ENCODE peak calls at places on chromosome 11, in four cellular contexts. J is A549, O is K562, Q is H1. M is an unnamed sample.

GRCh38 chr11:124115782-124116616 is 749 bp downstream of the VWA5A start:
- DNase-seq in J (no peak), O (no peak), Q (peak; percentile 53), M (no peak)

GRCh38 chr11:39541945-39542351 is 1917.5 kb downstream of the LRRC4C start:
- DNase-seq in J (no peak), O (no peak), Q (peak; percentile 51), M (no peak)

GRCh38 chr11:77353131-77353530 is 51.6 kb upstream of the GDPD4 start:
- DNase-seq in J (no peak), O (no peak), Q (no peak), M (no peak)

GRCh38 chr11:44878696-44879095 is 72.0 kb downstream of the TP53I11 start:
- DNase-seq in J (no peak), O (no peak), Q (no peak), M (no peak)

GRCh38 chr11:91921974-91922373 is 302.6 kb upstream of the FAT3 start:
- DNase-seq in J (no peak), O (no peak), Q (no peak), M (no peak)

GRCh38 chr11:117887431-117888139 is 11.1 kb upstream of the FXYD6 start:
- DNase-seq in J (no peak), O (no peak), Q (peak; percentile 45), M (no peak)

GRCh38 chr11:100094121-100094865 is 592.8 kb upstream of the ARHGAP42 start:
- DNase-seq in J (no peak), O (no peak), Q (no peak), M (no peak)

GRCh38 chr11:125138966-125139365 is 25.6 kb upstream of the PKNOX2 start:
- DNase-seq in J (no peak), O (no peak), Q (no peak), M (no peak)

GRCh38 chr11:107778839-107779517 is 67.1 kb upstream of the SLN start:
- DNase-seq in J (no peak), O (no peak), Q (no peak), M (no peak)

GRCh38 chr11:11036185-11037161 is 178.6 kb upstream of the ZBED5 start:
- DNase-seq in J (peak; percentile 31), O (peak; percentile 69), Q (no peak), M (peak; percentile 64)

GRCh38 chr11:44305149-44305642 is 4.7 kb downstream of the ALX4 start:
- DNase-seq in J (no peak), O (no peak), Q (no peak), M (no peak)

GRCh38 chr11:35415488-35415887 is 3.9 kb downstream of the SLC1A2 start:
- DNase-seq in J (no peak), O (no peak), Q (no peak), M (no peak)

GRCh38 chr11:35420371-35420770 is 1.0 kb upstream of the SLC1A2 start:
- DNase-seq in J (no peak), O (no peak), Q (peak; percentile 52), M (no peak)

GRCh38 chr11:35419713-35420333 is 465 bp upstream of the SLC1A2 start:
- DNase-seq in J (no peak), O (no peak), Q (no peak), M (no peak)

GRCh38 chr11:35418847-35419712 is at the start of gene SLC1A2:
- DNase-seq in J (peak; percentile 19), O (no peak), Q (peak; percentile 71), M (no peak)

DNA sequence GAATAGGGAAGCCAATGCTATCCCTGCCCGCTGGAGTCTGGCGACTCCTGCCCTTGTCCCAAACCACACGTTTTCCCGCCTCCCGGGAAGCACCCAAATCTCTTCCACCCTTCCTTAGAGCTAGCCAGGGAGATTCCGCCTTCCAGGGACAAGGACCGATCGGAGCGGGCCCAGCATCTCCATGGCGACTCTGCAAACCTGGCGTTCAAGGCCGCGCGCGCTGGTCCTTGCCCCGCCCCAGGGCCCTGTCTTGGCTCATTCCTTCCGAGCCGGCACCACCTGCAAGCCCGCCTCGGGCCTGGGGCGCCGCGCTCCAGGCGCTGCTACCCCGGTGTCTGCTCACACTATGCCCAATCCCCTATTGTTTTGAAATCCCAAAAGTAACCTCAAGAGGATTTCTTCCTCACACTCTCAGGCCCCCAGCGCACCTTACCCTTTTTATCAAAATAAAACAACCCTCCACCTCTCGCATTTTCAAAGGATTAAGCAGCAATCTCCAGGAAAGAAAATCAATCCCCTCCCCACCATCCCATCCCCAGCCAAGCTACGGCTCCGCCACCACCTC is 994 bp downstream of the SLC1A2 start:
- DNase-seq in J (no peak), O (no peak), Q (peak; percentile 72), M (no peak)
- TF ChIP-seq PHF8 in J (no peak), O (no peak), Q (no peak), M (no peak)

DNA sequence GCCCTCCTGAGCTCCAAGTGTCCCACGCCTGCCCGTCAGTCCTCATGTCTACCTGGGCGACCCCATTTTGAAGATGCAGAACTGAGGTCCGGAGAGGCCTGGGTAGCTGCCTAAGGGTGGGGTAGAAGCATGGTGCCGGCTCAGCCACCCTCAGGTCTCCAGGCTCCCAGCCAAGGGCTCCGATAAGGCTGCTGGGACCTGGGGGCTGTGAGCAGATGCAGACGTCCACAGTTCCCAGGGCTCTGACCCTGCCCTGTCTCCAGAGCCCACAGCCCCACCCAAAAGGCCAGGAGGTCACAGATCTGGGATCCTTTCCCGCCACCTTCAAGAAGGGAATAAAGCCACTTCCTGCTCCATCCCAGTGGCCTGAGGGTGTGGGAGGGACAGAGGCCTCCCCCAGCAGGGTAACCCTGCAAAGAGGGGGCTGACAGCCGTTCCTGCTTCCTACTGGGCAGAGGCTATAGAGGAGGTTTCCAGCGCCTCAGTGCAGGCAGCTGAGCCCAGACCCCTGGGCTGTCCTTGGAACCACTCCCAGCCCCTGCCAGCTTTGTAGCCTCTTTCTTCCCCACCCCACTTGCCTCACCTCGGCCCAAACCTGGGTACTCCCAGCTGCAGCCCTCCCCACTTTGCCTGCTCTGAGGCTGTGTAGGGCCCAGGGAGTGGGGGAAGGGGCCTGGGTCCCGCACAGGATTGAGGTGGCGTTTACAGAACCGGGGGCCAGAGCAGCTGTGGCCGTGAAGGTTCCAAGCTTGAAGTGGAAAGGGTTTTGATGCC is 85.5 kb downstream of the CDKN1C start:
- DNase-seq in J (no peak), O (peak; percentile 77), Q (peak; percentile 40), M (no peak)
- TF ChIP-seq PHF8 in J (no peak), O (no peak), Q (no peak), M (no peak)

GRCh38 chr11:121249039-121249663 is 43.4 kb upstream of the SC5D start:
- DNase-seq in J (peak; percentile 31), O (peak; percentile 21), Q (no peak), M (peak; percentile 23)

GRCh38 chr11:121246769-121247035 is 45.9 kb upstream of the SC5D start:
- DNase-seq in J (no peak), O (no peak), Q (no peak), M (no peak)

GRCh38 chr11:121250843-121251242 is 41.7 kb upstream of the SC5D start:
- DNase-seq in J (no peak), O (no peak), Q (no peak), M (no peak)

GRCh38 chr11:121246021-121246768 is 46.4 kb upstream of the SC5D start:
- DNase-seq in J (no peak), O (peak; percentile 55), Q (no peak), M (no peak)

GRCh38 chr11:121248496-121248895 is 44.1 kb upstream of the SC5D start:
- DNase-seq in J (no peak), O (no peak), Q (no peak), M (no peak)
- TF ChIP-seq PHF8 in J (no peak), O (no peak), Q (no peak), M (no peak)

GRCh38 chr11:130160460-130161090 is 993 bp downstream of the ST14 start:
- DNase-seq in J (no peak), O (no peak), Q (peak; percentile 62), M (no peak)

GRCh38 chr11:130157840-130158239 is 1.7 kb upstream of the ST14 start:
- DNase-seq in J (no peak), O (no peak), Q (no peak), M (no peak)

GRCh38 chr11:130161441-130161840 is 1.9 kb downstream of the ST14 start:
- DNase-seq in J (no peak), O (no peak), Q (no peak), M (no peak)

GRCh38 chr11:130159139-130159538 is 443 bp upstream of the ST14 start:
- DNase-seq in J (no peak), O (no peak), Q (peak; percentile 58), M (no peak)

GRCh38 chr11:130159657-130160459 is at the start of gene ST14:
- DNase-seq in J (no peak), O (no peak), Q (peak; percentile 72), M (no peak)
- TF ChIP-seq PHF8 in J (no peak), O (no peak), Q (peak; percentile 29), M (no peak)

DNA sequence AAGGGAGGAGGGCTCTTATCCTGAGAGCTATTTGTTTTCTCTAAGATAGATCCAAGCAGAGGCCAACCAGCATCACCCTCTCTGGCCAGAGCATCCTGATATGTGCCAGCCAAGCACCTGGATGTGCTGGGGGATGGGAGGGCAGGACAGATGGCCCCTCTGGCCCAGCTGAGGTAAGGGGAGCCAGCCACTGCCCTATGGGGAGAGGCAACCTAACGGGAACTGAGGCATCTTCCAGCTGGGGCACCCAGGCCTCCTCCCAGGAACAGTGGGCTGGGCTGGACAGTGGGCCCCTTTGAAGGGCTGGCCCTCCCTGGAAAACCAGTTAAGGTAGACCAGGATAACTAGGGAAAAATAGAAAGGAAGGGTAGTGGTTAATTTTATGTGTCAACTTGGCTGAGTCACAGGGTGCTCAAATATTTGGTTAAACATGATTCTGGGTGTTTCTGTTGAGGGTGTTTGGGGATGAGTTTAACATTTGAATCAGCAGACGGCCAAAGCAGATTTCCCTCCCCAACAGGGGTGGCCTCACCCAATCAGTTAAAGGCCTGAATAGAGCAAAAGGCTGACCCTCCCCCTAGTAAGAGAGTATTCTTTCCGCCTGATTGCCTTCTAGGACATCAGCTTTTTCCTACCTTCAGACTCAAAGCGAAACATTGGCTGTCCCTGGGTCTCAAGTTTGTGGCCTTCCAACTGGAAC is 595.1 kb downstream of the BUD13 start:
- DNase-seq in J (no peak), O (no peak), Q (peak; percentile 43), M (no peak)
- TF ChIP-seq PHF8 in J (no peak), O (no peak), Q (no peak), M (no peak)

GRCh38 chr11:130707217-130707616 is 209.1 kb downstream of the SNX19 start:
- DNase-seq in J (no peak), O (no peak), Q (no peak), M (no peak)

GRCh38 chr11:130710022-130710421 is 206.3 kb downstream of the SNX19 start:
- DNase-seq in J (no peak), O (no peak), Q (no peak), M (no peak)

GRCh38 chr11:130711193-130711592 is 205.1 kb downstream of the SNX19 start:
- DNase-seq in J (no peak), O (no peak), Q (no peak), M (no peak)

GRCh38 chr11:130710442-130711101 is 205.7 kb downstream of the SNX19 start:
- DNase-seq in J (no peak), O (no peak), Q (no peak), M (no peak)

DNA sequence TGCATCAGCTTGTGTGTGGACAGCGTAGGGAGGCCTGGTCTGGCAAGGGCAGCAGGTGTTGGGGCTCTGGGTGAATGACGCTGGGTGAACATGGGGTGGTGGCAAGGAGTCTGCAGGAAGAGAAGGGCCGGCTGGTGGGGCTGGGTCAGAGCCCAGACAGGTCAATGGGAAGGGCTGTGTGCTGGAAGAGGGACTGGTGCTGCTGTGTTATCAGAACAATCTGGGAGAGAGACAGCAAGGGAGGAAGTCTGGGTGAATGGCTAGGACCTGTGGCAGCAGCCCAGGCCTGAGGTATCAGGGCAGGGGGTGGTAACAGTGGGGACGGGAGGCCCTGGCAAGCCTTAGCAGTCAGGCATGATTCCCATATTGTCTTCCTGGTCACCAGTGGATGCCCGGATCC is 206.7 kb downstream of the SNX19 start:
- DNase-seq in J (no peak), O (no peak), Q (no peak), M (no peak)
- TF ChIP-seq PHF8 in J (no peak), O (no peak), Q (no peak), M (no peak)

M was measured in HepG2.